ENCODE peak calls at places on chromosomes 16 and 17, in nine cellular contexts. R is fibroblast of lung, I is astrocyte of the spinal cord, X is tibial artery, P is fibroblast of the aortic adventitia, U is endodermal cell, K is retinal pigment epithelial cell, O is neural progenitor cell, J is stomach. D is an unnamed sample.

GRCh38 chr17:71966459-71967313 is 154.1 kb upstream of the SOX9 start:
- DNase-seq in O (no peak), X (peak), R (no peak), K (no peak), P (no peak), U (no peak), I (peak), J (no peak), D (no peak)

GRCh38 chr16:27486760-27487159 is 63.0 kb downstream of the GTF3C1 start:
- DNase-seq in P (no peak), K (no peak), I (no peak), R (no peak), U (no peak), O (no peak), J (no peak), X (no peak), D (no peak)

GRCh38 chr17:29645516-29646051 is 22.9 kb upstream of the CORO6 start:
- DNase-seq in K (no peak), R (peak), X (peak), O (no peak), U (no peak), P (peak), I (peak), J (peak), D (no peak)

GRCh38 chr17:75048396-75048933 is 1.4 kb downstream of the KCTD2 start:
- DNase-seq in J (peak), U (no peak), I (no peak), O (no peak), K (no peak), X (peak), P (peak), R (peak), D (no peak)

GRCh38 chr17:79954281-79955166 is 81.1 kb downstream of the TBC1D16 start:
- DNase-seq in J (no peak), K (no peak), P (no peak), X (peak), R (no peak), O (no peak), U (peak), I (no peak), D (no peak)

GRCh38 chr16:80280557-80280956 is 260.2 kb upstream of the DYNLRB2 start:
- DNase-seq in J (no peak), U (no peak), X (no peak), P (no peak), O (no peak), R (no peak), K (no peak), I (no peak), D (no peak)

GRCh38 chr17:50206604-50207293 is 5.3 kb upstream of the COL1A1 start:
- DNase-seq in P (peak), J (no peak), O (peak), X (peak), U (peak), K (no peak), I (peak), R (peak), D (no peak)

GRCh38 chr17:57810740-57811632 is 38.9 kb downstream of the MRPS23 start:
- DNase-seq in I (peak), R (peak), U (peak), J (no peak), K (no peak), X (peak), P (peak), O (no peak), D (no peak)

GRCh38 chr16:86827521-86827920 is 249.2 kb downstream of the FOXL1 start:
- DNase-seq in J (no peak), I (no peak), O (no peak), R (no peak), K (no peak), U (no peak), X (peak), P (no peak), D (no peak)

GRCh38 chr16:55625843-55626242 is 29.9 kb upstream of the SLC6A2 start:
- DNase-seq in J (no peak), X (no peak), O (no peak), P (no peak), I (no peak), R (no peak), U (no peak), K (no peak), D (no peak)

GRCh38 chr17:16936536-16937310 is 35.2 kb downstream of the TNFRSF13B start:
- DNase-seq in J (peak), U (peak), X (peak), K (no peak), I (no peak), O (no peak), R (no peak), P (no peak), D (no peak)

GRCh38 chr16:775236-775796 is 12.9 kb downstream of the RPUSD1 start:
- DNase-seq in O (no peak), U (no peak), R (no peak), J (no peak), X (no peak), K (no peak), P (no peak), I (no peak), D (no peak)

DNA sequence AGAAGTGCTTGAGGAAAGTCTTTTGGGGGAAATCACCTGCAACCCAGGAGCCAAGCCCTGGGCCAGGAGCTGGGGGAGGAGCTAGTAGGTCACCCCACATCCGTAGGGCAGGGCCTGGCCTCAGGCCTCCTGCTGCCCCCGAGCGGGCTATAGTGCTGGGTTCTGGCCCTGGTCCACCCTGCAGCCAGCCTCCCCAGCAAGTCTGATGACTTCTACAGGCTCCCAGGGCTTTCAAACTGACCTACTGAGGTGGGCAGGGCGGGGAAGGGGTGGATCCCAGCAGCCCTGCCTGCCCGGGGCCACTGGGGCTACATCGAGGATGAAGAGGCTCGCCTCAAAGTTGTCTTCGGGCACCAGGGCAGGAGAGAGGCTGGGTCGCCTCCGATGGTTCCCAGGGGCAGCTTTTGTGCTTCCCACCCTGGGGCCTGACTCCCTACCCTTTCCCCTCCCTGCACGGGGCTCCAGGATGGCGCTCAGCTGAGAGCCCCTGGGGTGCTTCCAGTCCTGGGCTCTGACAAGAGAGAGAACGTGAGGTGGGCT is 5.0 kb downstream of the CENPX start:
- DNase-seq in K (no peak), X (no peak), I (no peak), J (no peak), O (no peak), R (no peak), P (no peak), U (no peak), D (no peak)
- H3K4me3 ChIP-seq in K (no peak), X (no peak), I (no peak), J (no peak), O (no peak), R (no peak), P (no peak), U (no peak), D (no peak)

GRCh38 chr16:23334421-23334853 is 32.3 kb downstream of the SCNN1B start:
- DNase-seq in U (no peak), P (no peak), J (no peak), O (no peak), R (no peak), X (no peak), K (no peak), I (no peak), D (no peak)
- TF ChIP-seq CTCF in U (no peak), P (no peak), J (no peak), O (no peak), R (no peak), X (no peak), K (no peak), I (no peak), D (no peak)

GRCh38 chr17:1646199-1646875 is 805 bp upstream of the SCARF1 start:
- DNase-seq in K (no peak), I (no peak), R (no peak), U (peak), X (no peak), J (no peak), O (no peak), P (no peak), D (no peak)
- H3K4me3 ChIP-seq in K (no peak), I (no peak), R (no peak), U (no peak), X (no peak), J (no peak), O (no peak), P (no peak), D (no peak)

GRCh38 chr17:77728022-77728671 is 230.4 kb upstream of the TNRC6C start:
- DNase-seq in O (no peak), I (no peak), U (peak), P (peak), X (no peak), J (no peak), R (no peak), K (no peak), D (no peak)
- TF ChIP-seq CTCF in O (no peak), I (no peak), U (peak), P (peak), X (no peak), J (no peak), R (peak), K (no peak), D (no peak)

GRCh38 chr16:20306401-20306800 is 20.9 kb downstream of the GP2 start:
- DNase-seq in X (no peak), R (no peak), K (no peak), I (no peak), O (no peak), P (no peak), J (no peak), U (no peak), D (no peak)
- H3K4me3 ChIP-seq in X (no peak), R (no peak), K (no peak), I (no peak), O (no peak), P (no peak), J (no peak), U (no peak), D (no peak)

D was measured in epithelial cell of proximal tubule.